ENCODE peak calls at places on chromosome 16, in four cellular contexts. One of them, this sample, is unnamed.
A peak's percentile ranks its signal among the peaks of the same experiment; 100 is the strongest.

GRCh38 chr16:30186782-30187555 is 3.6 kb downstream of the CORO1A start:
- DNase-seq in fibroblast of lung: no peak
- DNase-seq in Karpas-422: peak; percentile 89
- DNase-seq in GM23338: peak; percentile 85
- DNase-seq in this sample: peak; percentile 69

GRCh38 chr16:8874388-8874787 is 5.6 kb upstream of the CARHSP1 start:
- DNase-seq in GM23338: no peak
- DNase-seq in Karpas-422: no peak
- DNase-seq in fibroblast of lung: peak; percentile 73
- DNase-seq in this sample: peak; percentile 46

GRCh38 chr16:1979271-1980025 is 1.8 kb downstream of the NOXO1 start:
- DNase-seq in fibroblast of lung: no peak
- DNase-seq in Karpas-422: no peak
- DNase-seq in GM23338: peak; percentile 78
- DNase-seq in this sample: peak; percentile 90

GRCh38 chr16:57203451-57203850 is 17.3 kb downstream of the RSPRY1 start:
- DNase-seq in Karpas-422: no peak
- DNase-seq in fibroblast of lung: no peak
- DNase-seq in GM23338: no peak
- DNase-seq in this sample: no peak

GRCh38 chr16:1991135-1991551 is 1.4 kb downstream of the SYNGR3 start:
- DNase-seq in Karpas-422: peak; percentile 82
- DNase-seq in GM23338: peak; percentile 57
- DNase-seq in fibroblast of lung: no peak
- DNase-seq in this sample: no peak

GRCh38 chr16:79171504-79172240 is 428.9 kb downstream of the MAF start:
- DNase-seq in fibroblast of lung: no peak
- DNase-seq in Karpas-422: no peak
- DNase-seq in GM23338: no peak
- DNase-seq in this sample: no peak

GRCh38 chr16:29925173-29925804 is 737 bp downstream of the KCTD13 start:
- DNase-seq in GM23338: peak; percentile 9
- DNase-seq in fibroblast of lung: no peak
- DNase-seq in Karpas-422: peak; percentile 52
- DNase-seq in this sample: no peak

GRCh38 chr16:65121870-65122723 is at the start of gene CDH11:
- DNase-seq in GM23338: peak; percentile 78
- DNase-seq in Karpas-422: no peak
- DNase-seq in fibroblast of lung: peak; percentile 86
- DNase-seq in this sample: peak; percentile 90

GRCh38 chr16:35192993-35193392 is 1733.6 kb downstream of the TP53TG3F start:
- DNase-seq in GM23338: no peak
- DNase-seq in Karpas-422: no peak
- DNase-seq in fibroblast of lung: no peak
- DNase-seq in this sample: no peak

GRCh38 chr16:56936950-56937349 is 5.0 kb downstream of the HERPUD1 start:
- DNase-seq in fibroblast of lung: no peak
- DNase-seq in GM23338: no peak
- DNase-seq in Karpas-422: no peak
- DNase-seq in this sample: no peak

GRCh38 chr16:68071547-68071901 is 13.6 kb upstream of the NFATC3 start:
- DNase-seq in GM23338: no peak
- DNase-seq in Karpas-422: no peak
- DNase-seq in fibroblast of lung: no peak
- DNase-seq in this sample: no peak
- H3K4me1 ChIP-seq in GM23338: no peaks in the 10 kb centered on the region
- H3K4me1 ChIP-seq in Karpas-422: peaks cover 36% of the 10 kb centered on the region
- H3K4me1 ChIP-seq in fibroblast of lung: no peaks in the 10 kb centered on the region
- H3K4me1 ChIP-seq in this sample: no peaks in the 10 kb centered on the region

GRCh38 chr16:86344586-86344871 is 165.8 kb upstream of the FOXF1 start:
- DNase-seq in fibroblast of lung: no peak
- DNase-seq in GM23338: no peak
- DNase-seq in Karpas-422: no peak
- DNase-seq in this sample: no peak

GRCh38 chr16:86344881-86345280 is 165.4 kb upstream of the FOXF1 start:
- DNase-seq in fibroblast of lung: no peak
- DNase-seq in Karpas-422: no peak
- DNase-seq in GM23338: no peak
- DNase-seq in this sample: no peak

GRCh38 chr16:86343733-86344585 is 166.4 kb upstream of the FOXF1 start:
- DNase-seq in GM23338: no peak
- DNase-seq in fibroblast of lung: no peak
- DNase-seq in Karpas-422: no peak
- DNase-seq in this sample: peak; percentile 63

GRCh38 chr16:86343111-86343642 is 167.2 kb upstream of the FOXF1 start:
- DNase-seq in GM23338: no peak
- DNase-seq in Karpas-422: no peak
- DNase-seq in fibroblast of lung: peak; percentile 94
- DNase-seq in this sample: peak; percentile 82

DNA sequence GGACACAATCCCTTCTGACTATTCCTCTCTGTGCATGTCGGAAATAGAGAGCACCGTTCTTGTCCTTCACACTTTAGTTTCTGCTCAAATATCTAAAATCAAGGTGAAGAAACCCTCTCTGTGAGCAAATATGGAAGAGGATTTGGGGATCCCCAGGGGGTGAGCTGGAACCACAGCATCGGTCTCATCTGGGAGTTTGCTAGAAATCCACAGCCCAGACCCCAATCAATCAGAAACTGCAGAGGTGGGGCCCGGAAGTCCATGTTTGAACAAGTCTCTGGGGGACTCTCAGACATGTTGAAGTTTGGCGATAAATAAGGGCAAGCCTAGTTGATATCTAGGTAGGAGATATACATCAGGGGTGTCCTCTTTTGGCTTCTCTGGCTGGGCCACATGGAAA is 168.2 kb upstream of the FOXF1 start:
- DNase-seq in Karpas-422: no peak
- DNase-seq in fibroblast of lung: no peak
- DNase-seq in GM23338: no peak
- DNase-seq in this sample: no peak
- H2AFZ ChIP-seq in Karpas-422: no peak overlapping the region
- H2AFZ ChIP-seq in fibroblast of lung: no peak overlapping the region
- H2AFZ ChIP-seq in GM23338: no peak overlapping the region
- H2AFZ ChIP-seq in this sample: no peak overlapping the region

GRCh38 chr16:23859713-23860269 is 24.0 kb downstream of the PRKCB start:
- DNase-seq in fibroblast of lung: no peak
- DNase-seq in GM23338: no peak
- DNase-seq in Karpas-422: peak; percentile 77
- DNase-seq in this sample: no peak
- H3K4me1 ChIP-seq in fibroblast of lung: no peaks in the 10 kb centered on the region
- H3K4me1 ChIP-seq in GM23338: peaks cover 6% of the 10 kb centered on the region
- H3K4me1 ChIP-seq in Karpas-422: peaks cover 74% of the 10 kb centered on the region
- H3K4me1 ChIP-seq in this sample: no peaks in the 10 kb centered on the region

GRCh38 chr16:85686912-85687591 is 1.7 kb downstream of the GINS2 start:
- DNase-seq in fibroblast of lung: no peak
- DNase-seq in GM23338: no peak
- DNase-seq in Karpas-422: no peak
- DNase-seq in this sample: no peak
- H2AFZ ChIP-seq in fibroblast of lung: no peak overlapping the region
- H2AFZ ChIP-seq in GM23338: no peak overlapping the region
- H2AFZ ChIP-seq in Karpas-422: no peak overlapping the region
- H2AFZ ChIP-seq in this sample: no peak overlapping the region

GRCh38 chr16:89696598-89697128 is 4.8 kb downstream of the SPATA2L start:
- DNase-seq in Karpas-422: peak; percentile 56
- DNase-seq in GM23338: no peak
- DNase-seq in fibroblast of lung: peak; percentile 18
- DNase-seq in this sample: peak; percentile 8

GRCh38 chr16:89695086-89695874 is 6.2 kb downstream of the SPATA2L start:
- DNase-seq in GM23338: no peak
- DNase-seq in Karpas-422: no peak
- DNase-seq in fibroblast of lung: no peak
- DNase-seq in this sample: peak; percentile 11

GRCh38 chr16:89697161-89697615 is 4.3 kb downstream of the SPATA2L start:
- DNase-seq in fibroblast of lung: no peak
- DNase-seq in GM23338: no peak
- DNase-seq in Karpas-422: no peak
- DNase-seq in this sample: peak; percentile 28

GRCh38 chr16:89697616-89698331 is 3.7 kb downstream of the SPATA2L start:
- DNase-seq in fibroblast of lung: no peak
- DNase-seq in GM23338: no peak
- DNase-seq in Karpas-422: no peak
- DNase-seq in this sample: peak; percentile 8

GRCh38 chr16:89695875-89696597 is 5.5 kb downstream of the SPATA2L start:
- DNase-seq in GM23338: no peak
- DNase-seq in Karpas-422: no peak
- DNase-seq in fibroblast of lung: no peak
- DNase-seq in this sample: peak; percentile 10
- H3K4me1 ChIP-seq in GM23338: peaks cover 7% of the 10 kb centered on the region
- H3K4me1 ChIP-seq in Karpas-422: peaks cover 22% of the 10 kb centered on the region
- H3K4me1 ChIP-seq in fibroblast of lung: peaks cover 10% of the 10 kb centered on the region
- H3K4me1 ChIP-seq in this sample: peaks cover 10% of the 10 kb centered on the region

DNA sequence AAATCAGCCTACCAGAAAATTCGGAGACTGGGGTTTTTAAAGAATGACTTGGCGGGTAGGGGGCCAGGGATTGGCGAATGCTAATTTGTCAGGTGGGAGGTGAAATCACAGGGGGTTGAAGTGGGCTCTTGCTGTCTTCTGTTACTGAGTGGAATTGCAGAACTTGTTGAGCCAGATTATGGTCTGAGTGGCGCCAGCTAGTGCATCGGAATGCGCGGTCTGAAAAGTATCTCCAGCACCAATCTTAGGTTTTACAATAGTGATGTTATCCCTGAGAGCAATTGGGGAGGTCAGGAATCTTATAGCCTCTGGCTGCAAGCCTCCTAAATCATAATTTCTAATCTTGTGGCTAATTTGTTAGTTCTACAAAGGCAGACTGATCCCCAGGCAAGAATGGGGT is 762 bp upstream of the RBL2 start:
- DNase-seq in fibroblast of lung: no peak
- DNase-seq in GM23338: peak; percentile 43
- DNase-seq in Karpas-422: no peak
- DNase-seq in this sample: peak; percentile 20
- H2AFZ ChIP-seq in fibroblast of lung: peak overlapping the region; percentile 90
- H2AFZ ChIP-seq in GM23338: peak overlapping the region; percentile 100
- H2AFZ ChIP-seq in Karpas-422: peak overlapping the region; percentile 98
- H2AFZ ChIP-seq in this sample: peak overlapping the region; percentile 88

DNA sequence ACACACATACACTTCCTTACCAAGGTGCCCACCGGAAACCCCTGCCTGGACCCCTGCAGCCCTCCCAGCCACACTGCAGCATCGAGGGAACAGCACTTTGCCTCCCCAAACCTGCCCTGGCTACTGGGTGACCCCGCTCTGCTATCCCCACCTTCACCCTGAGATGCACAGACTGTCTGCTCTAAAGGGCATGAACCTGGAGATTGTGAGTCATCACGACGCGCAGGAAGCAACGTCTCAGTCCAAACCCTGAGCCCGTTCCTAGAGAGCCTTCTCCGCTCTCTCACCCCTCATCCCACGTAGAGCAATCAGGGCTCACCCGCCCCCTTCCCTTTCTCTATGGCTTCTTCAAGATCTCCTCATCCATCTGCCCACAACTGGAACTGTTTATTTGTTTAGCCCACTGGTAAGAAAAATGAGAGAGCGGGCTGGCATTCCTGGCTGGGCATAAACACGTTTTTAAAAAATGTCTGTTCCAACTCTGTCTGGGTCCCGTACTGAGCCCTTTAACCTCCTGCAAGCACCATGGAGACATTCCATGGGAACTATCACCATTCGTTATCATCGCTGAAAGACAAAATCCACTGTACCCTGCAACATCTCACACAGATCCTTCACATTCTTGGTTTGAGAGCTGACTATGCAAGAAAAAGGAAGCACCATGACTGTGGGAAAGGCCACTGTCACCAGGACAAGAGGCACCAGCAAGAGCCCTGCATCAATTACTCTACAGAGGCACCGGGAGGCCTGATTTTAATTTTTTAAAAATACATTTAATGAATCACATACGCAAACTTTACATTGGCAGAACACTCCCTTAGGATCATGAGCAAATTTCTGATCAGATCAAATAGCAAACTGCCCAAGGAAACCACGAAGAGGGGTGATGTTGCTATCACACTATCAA is 28.2 kb downstream of the ZFHX3 start:
- DNase-seq in Karpas-422: no peak
- DNase-seq in GM23338: no peak
- DNase-seq in fibroblast of lung: peak; percentile 82
- DNase-seq in this sample: peak; percentile 47
- H3K4me1 ChIP-seq in Karpas-422: peaks cover 3% of the 10 kb centered on the region
- H3K4me1 ChIP-seq in GM23338: peaks cover 6% of the 10 kb centered on the region
- H3K4me1 ChIP-seq in fibroblast of lung: peaks cover 25% of the 10 kb centered on the region
- H3K4me1 ChIP-seq in this sample: peaks cover 38% of the 10 kb centered on the region

GRCh38 chr16:83954577-83955016 is 1.6 kb downstream of the OSGIN1 start:
- DNase-seq in Karpas-422: no peak
- DNase-seq in GM23338: peak; percentile 48
- DNase-seq in fibroblast of lung: peak; percentile 33
- DNase-seq in this sample: peak; percentile 85

GRCh38 chr16:83953796-83954576 is 946 bp downstream of the OSGIN1 start:
- DNase-seq in Karpas-422: peak; percentile 77
- DNase-seq in GM23338: peak; percentile 66
- DNase-seq in fibroblast of lung: peak; percentile 23
- DNase-seq in this sample: peak; percentile 70

GRCh38 chr16:83952587-83952939 is 477 bp upstream of the OSGIN1 start:
- DNase-seq in Karpas-422: no peak
- DNase-seq in fibroblast of lung: no peak
- DNase-seq in GM23338: no peak
- DNase-seq in this sample: no peak

GRCh38 chr16:83951544-83951943 is 1.5 kb upstream of the OSGIN1 start:
- DNase-seq in Karpas-422: no peak
- DNase-seq in fibroblast of lung: no peak
- DNase-seq in GM23338: no peak
- DNase-seq in this sample: no peak

GRCh38 chr16:83952940-83953795 is at the start of gene OSGIN1:
- DNase-seq in Karpas-422: peak; percentile 89
- DNase-seq in GM23338: peak; percentile 54
- DNase-seq in fibroblast of lung: peak; percentile 96
- DNase-seq in this sample: peak; percentile 96
- H2AFZ ChIP-seq in Karpas-422: no peak within 1 kb of the TSS
- H2AFZ ChIP-seq in GM23338: no peak within 1 kb of the TSS
- H2AFZ ChIP-seq in fibroblast of lung: peak within 1 kb of the TSS; percentile 56
- H2AFZ ChIP-seq in this sample: no peak within 1 kb of the TSS

DNA sequence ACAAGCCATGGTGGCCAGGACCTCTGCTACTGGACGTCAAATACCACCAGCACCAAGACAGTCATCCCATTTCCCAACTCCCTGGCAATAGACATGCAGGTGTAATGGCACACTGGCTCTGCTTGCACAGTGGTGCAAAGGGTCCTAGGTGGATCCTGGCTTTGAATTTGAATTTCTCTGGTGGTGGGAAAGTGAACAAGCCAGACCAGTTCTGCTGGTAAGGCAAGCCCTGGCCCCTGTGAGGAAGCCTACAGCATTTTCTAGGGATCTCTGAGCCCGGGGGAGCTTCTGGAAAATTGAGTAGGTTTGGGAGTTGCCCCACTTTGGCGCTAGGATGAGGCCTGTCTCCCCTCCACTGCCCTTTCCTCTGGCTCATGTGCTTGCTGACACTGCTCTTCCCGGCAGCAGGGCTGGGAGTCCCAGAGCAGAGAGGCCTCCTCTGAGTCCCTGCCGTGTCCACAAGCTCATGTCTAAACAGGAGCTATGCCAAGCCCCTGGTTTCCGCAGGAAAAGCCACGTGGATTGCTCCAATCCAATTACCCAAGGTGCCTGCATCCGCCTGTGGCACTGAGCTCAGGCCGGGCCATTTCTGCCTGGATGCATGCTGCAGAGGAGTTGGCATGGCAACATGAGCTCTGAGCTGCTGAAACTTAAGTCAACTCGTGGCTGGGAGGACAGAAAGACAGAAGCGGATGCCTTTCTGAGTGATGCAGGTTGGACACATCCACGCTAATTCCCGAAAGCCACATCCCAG is 67.0 kb downstream of the PRMT7 start:
- DNase-seq in Karpas-422: no peak
- DNase-seq in fibroblast of lung: no peak
- DNase-seq in GM23338: no peak
- DNase-seq in this sample: no peak
- H3K4me1 ChIP-seq in Karpas-422: peaks cover 78% of the 10 kb centered on the region
- H3K4me1 ChIP-seq in fibroblast of lung: no peaks in the 10 kb centered on the region
- H3K4me1 ChIP-seq in GM23338: no peaks in the 10 kb centered on the region
- H3K4me1 ChIP-seq in this sample: no peaks in the 10 kb centered on the region